ENCODE peak calls at places on chromosomes 5 and 9, in nine cellular contexts. F, H, L, P, J, O, U, M and E are unnamed samples.

GRCh38 chr9:115461284-115461683 is 343.3 kb upstream of the TNC start:
- DNase-seq in O (no peak), L (no peak), M (no peak), F (no peak), U (no peak), J (no peak), H (no peak), P (no peak), E (no peak)

GRCh38 chr9:131100445-131100844 is 4.1 kb downstream of the AIF1L start:
- DNase-seq in M (peak), O (no peak), J (no peak), P (peak), U (no peak), F (no peak), H (no peak), L (no peak), E (no peak)

GRCh38 chr9:33517373-33517772 is 6.7 kb upstream of the ANKRD18B start:
- DNase-seq in M (peak), O (peak), L (peak), U (no peak), F (no peak), J (peak), H (peak), P (peak), E (peak)

GRCh38 chr9:78032599-78033457 is 1.2 kb upstream of the GNAQ start:
- DNase-seq in J (no peak), L (no peak), F (no peak), U (no peak), O (no peak), M (no peak), P (no peak), H (no peak), E (peak)

GRCh38 chr5:96259211-96259772 is 173.8 kb downstream of the PCSK1 start:
- DNase-seq in P (peak), L (no peak), H (no peak), U (no peak), O (peak), F (no peak), M (peak), J (no peak), E (peak)

GRCh38 chr5:160475864-160476438 is 54.3 kb downstream of the PTTG1 start:
- DNase-seq in J (no peak), F (no peak), O (no peak), H (no peak), L (no peak), U (no peak), M (no peak), P (no peak), E (no peak)

GRCh38 chr9:15144567-15145174 is 162.3 kb downstream of the TTC39B start:
- DNase-seq in O (no peak), L (no peak), M (no peak), J (no peak), U (no peak), H (no peak), F (no peak), P (peak), E (peak)

GRCh38 chr5:157574456-157575095 is 999 bp downstream of the ADAM19 start:
- DNase-seq in J (no peak), F (no peak), L (no peak), O (no peak), P (no peak), M (peak), U (no peak), H (peak), E (no peak)

GRCh38 chr5:43514471-43514815 is 505 bp downstream of the C5orf34 start:
- DNase-seq in M (peak), J (no peak), L (no peak), F (no peak), H (no peak), P (peak), U (no peak), O (no peak), E (peak)

GRCh38 chr9:121322037-121322736 is 47.9 kb downstream of the STOM start:
- DNase-seq in F (no peak), U (no peak), H (no peak), M (peak), J (no peak), P (peak), L (no peak), O (peak), E (peak)

GRCh38 chr5:65765582-65765981 is 43.6 kb downstream of the NLN start:
- DNase-seq in F (no peak), L (no peak), J (no peak), H (no peak), P (no peak), M (no peak), O (no peak), U (no peak), E (no peak)

GRCh38 chr5:151047814-151048425 is 27.5 kb downstream of the GPX3 start:
- DNase-seq in O (peak), L (peak), U (no peak), J (no peak), P (peak), F (no peak), H (peak), M (no peak), E (peak)

GRCh38 chr5:144531191-144531590 is 360.5 kb downstream of the KCTD16 start:
- DNase-seq in H (no peak), O (no peak), M (no peak), U (no peak), F (no peak), J (no peak), L (no peak), P (no peak), E (no peak)

GRCh38 chr5:93572773-93573626 is 8.0 kb downstream of the NR2F1-AS1 start:
- DNase-seq in H (no peak), O (no peak), L (no peak), P (peak), U (no peak), J (no peak), F (no peak), M (peak), E (no peak)

GRCh38 chr9:114177423-114178064 is 22.2 kb downstream of the COL27A1 start:
- DNase-seq in M (peak), U (no peak), H (no peak), L (no peak), J (no peak), F (no peak), O (no peak), P (peak), E (peak)

GRCh38 chr5:170903075-170903474 is 41.3 kb downstream of the RANBP17 start:
- DNase-seq in H (no peak), M (no peak), P (no peak), L (no peak), U (no peak), O (no peak), F (no peak), J (no peak), E (no peak)

GRCh38 chr9:28073278-28073677 is 500.0 kb upstream of the C9orf72 start:
- DNase-seq in J (peak), O (peak), L (peak), H (no peak), P (peak), M (peak), F (no peak), U (no peak), E (peak)

GRCh38 chr5:57839447-57839846 is 356.8 kb upstream of the ACTBL2 start:
- DNase-seq in O (no peak), M (no peak), U (no peak), L (no peak), H (no peak), F (no peak), P (no peak), J (no peak), E (no peak)

GRCh38 chr9:111965566-111966019 is 69.0 kb downstream of the UGCG start:
- DNase-seq in F (no peak), M (peak), O (peak), P (peak), H (peak), J (peak), U (no peak), L (peak), E (peak)

GRCh38 chr5:141623621-141624020 is 4.8 kb upstream of the DIAPH1 start:
- DNase-seq in P (no peak), U (no peak), M (no peak), O (no peak), H (no peak), F (no peak), J (no peak), L (no peak), E (no peak)

GRCh38 chr5:138832218-138832617 is 42.9 kb downstream of the LRRTM2 start:
- DNase-seq in P (peak), H (no peak), L (no peak), O (no peak), F (no peak), M (no peak), J (no peak), U (no peak), E (no peak)

GRCh38 chr9:93036887-93037475 is 21.5 kb upstream of the SUSD3 start:
- DNase-seq in L (no peak), F (no peak), U (no peak), P (no peak), J (no peak), M (no peak), H (no peak), O (no peak), E (no peak)

GRCh38 chr5:4879693-4880303 is 260.3 kb upstream of the ADAMTS16 start:
- DNase-seq in H (peak), U (peak), O (peak), P (peak), J (peak), M (peak), F (peak), L (peak), E (peak)

GRCh38 chr5:93342563-93343061 is 238.4 kb downstream of the NR2F1-AS1 start:
- DNase-seq in J (no peak), M (no peak), O (no peak), U (no peak), F (no peak), P (no peak), H (peak), L (no peak), E (no peak)

GRCh38 chr5:63262191-63262981 is 683.8 kb downstream of the LRRC70 start:
- DNase-seq in U (no peak), M (peak), O (peak), L (no peak), F (no peak), J (no peak), P (peak), H (no peak), E (peak)

GRCh38 chr5:8912106-8912505 is 633.8 kb downstream of the SEMA5A start:
- DNase-seq in U (no peak), L (no peak), M (no peak), J (no peak), F (no peak), O (no peak), P (no peak), H (no peak), E (no peak)

GRCh38 chr9:126722922-126723806 is 81.7 kb upstream of the ZBTB43 start:
- DNase-seq in M (no peak), L (no peak), P (peak), J (peak), F (peak), H (peak), O (no peak), U (peak), E (no peak)

GRCh38 chr9:35669331-35670145 is 4.2 kb upstream of the CA9 start:
- DNase-seq in H (no peak), F (no peak), P (no peak), J (peak), L (peak), M (no peak), U (no peak), O (peak), E (peak)

GRCh38 chr5:51389582-51390463 is 6.6 kb downstream of the ISL1 start:
- DNase-seq in L (no peak), F (no peak), H (no peak), P (no peak), M (no peak), O (no peak), U (no peak), J (no peak), E (no peak)

GRCh38 chr9:131739192-131739961 is 499 bp downstream of the RAPGEF1 start:
- DNase-seq in O (no peak), M (peak), J (peak), U (peak), F (no peak), L (peak), H (peak), P (peak), E (peak)

GRCh38 chr9:83355024-83355444 is 183.2 kb downstream of the FRMD3 start:
- DNase-seq in J (no peak), H (no peak), M (peak), F (no peak), U (peak), L (no peak), O (no peak), P (peak), E (peak)

GRCh38 chr9:36928670-36929349 is 105.3 kb downstream of the PAX5 start:
- DNase-seq in P (peak), F (no peak), J (no peak), U (no peak), L (no peak), H (peak), M (peak), O (peak), E (peak)

GRCh38 chr5:148923023-148923422 is 96.6 kb downstream of the ADRB2 start:
- DNase-seq in U (no peak), P (no peak), J (no peak), L (no peak), M (no peak), H (no peak), O (no peak), F (no peak), E (no peak)

GRCh38 chr9:127567119-127567897 is 44.8 kb upstream of the STXBP1 start:
- DNase-seq in J (peak), L (peak), F (peak), U (peak), P (peak), O (peak), H (no peak), M (peak), E (peak)

GRCh38 chr5:128353416-128354107 is 184.5 kb downstream of the FBN2 start:
- DNase-seq in F (no peak), P (no peak), J (no peak), O (no peak), H (no peak), L (no peak), U (no peak), M (no peak), E (no peak)

GRCh38 chr9:92877531-92878430 is at the start of gene ZNF484:
- DNase-seq in F (peak), H (peak), L (peak), O (peak), P (peak), M (peak), J (peak), U (peak), E (peak)

GRCh38 chr9:95516736-95517558 is at the start of gene PTCH1:
- DNase-seq in F (peak), P (peak), O (peak), J (peak), M (peak), L (peak), H (peak), U (peak), E (peak)

GRCh38 chr9:14245901-14246525 is 67.9 kb downstream of the NFIB start:
- DNase-seq in P (peak), F (no peak), L (no peak), O (no peak), J (no peak), H (no peak), U (no peak), M (peak), E (no peak)

GRCh38 chr9:80285325-80285724 is 713.6 kb downstream of the TLE4 start:
- DNase-seq in H (no peak), O (no peak), L (no peak), M (peak), F (no peak), J (no peak), U (no peak), P (peak), E (peak)
- TF ChIP-seq CTCF in H (no peak), O (peak), L (no peak), M (peak), F (no peak), J (no peak), U (peak), P (peak), E (no peak)

DNA sequence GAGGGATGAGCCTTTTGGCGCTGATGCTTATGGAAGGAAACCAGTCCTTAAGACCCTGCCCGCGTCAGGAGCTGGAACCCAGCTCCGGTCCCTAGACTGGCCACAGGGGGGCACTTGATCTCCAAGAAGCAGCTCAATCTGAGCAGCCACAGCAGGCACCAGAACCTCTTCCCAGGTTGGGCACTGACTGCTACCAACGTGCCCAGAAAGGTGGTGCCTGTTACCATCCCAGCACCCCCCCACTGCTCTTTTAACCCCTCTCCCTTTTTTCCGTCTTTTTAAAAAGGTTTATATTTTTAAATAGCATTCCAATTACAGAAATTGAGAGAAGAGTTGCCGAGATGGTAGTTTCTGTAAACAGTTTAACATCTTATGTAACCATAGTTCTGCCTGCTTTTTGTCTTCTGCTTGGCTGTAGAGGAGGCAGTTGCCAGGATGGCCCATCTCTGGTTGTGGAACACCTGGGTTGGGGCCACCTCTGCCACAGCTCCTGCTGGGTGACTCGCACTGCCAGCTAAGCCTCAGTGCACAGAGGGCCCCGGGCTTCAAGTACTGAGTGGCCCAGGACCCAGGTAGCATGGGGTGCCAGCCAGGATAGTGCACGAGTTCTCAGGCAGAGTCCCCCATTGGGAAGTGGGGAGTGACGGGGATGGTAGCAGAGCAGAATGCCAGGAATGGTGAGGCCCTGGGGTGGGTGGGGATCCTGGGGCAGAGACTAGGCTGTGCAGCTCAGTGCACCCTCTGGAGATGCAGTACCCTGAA is 62.8 kb downstream of the PFDN1 start:
- DNase-seq in O (peak), L (peak), P (peak), M (peak), F (no peak), J (peak), U (peak), H (peak), E (peak)
- TF ChIP-seq CTCF in O (peak), L (peak), P (peak), M (peak), F (peak), J (peak), U (peak), H (peak), E (peak)

DNA sequence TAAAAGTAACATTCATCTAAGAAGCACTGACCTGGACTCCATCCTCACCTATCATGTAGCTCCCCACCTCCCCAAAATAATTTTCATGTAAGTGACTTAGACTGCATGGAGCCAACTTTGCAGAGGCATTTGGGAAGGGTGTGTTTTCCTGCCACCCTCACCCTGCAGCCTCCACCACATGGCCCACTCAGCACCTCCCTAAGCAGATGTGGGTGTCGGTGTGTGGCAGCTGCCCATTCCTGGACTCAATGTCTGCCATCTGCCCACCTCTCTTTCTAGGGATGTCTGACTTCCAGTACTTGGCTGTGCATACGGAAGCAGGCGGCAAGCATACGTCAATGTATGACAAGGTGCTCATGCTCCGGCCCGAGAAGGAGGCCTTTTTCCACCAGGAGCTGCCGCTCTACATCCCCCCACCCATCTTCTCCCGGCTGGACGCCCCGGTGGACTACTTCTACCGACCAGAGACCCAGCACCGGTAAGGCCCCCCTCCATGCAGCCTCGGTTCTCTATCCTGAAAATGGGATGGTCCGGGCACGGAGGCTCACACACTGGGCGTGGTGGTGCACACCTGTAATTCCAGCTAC is 12.7 kb downstream of the GTF3C5 start:
- DNase-seq in U (no peak), M (no peak), L (no peak), H (peak), P (no peak), F (no peak), O (no peak), J (no peak), E (no peak)
- TF ChIP-seq CTCF in U (no peak), M (no peak), L (no peak), H (no peak), P (no peak), F (no peak), O (no peak), J (no peak), E (no peak)

GRCh38 chr5:112687306-112687705 is 50.4 kb upstream of the APC start:
- DNase-seq in J (no peak), H (no peak), O (no peak), F (no peak), M (no peak), P (no peak), L (no peak), U (no peak), E (no peak)
- TF ChIP-seq CTCF in J (no peak), H (no peak), O (no peak), F (no peak), M (no peak), P (no peak), L (no peak), U (no peak), E (no peak)

GRCh38 chr5:11619339-11620028 is 284.8 kb downstream of the CTNND2 start:
- DNase-seq in L (peak), M (no peak), P (no peak), J (no peak), O (peak), F (peak), U (no peak), H (no peak), E (peak)
- TF ChIP-seq CTCF in L (no peak), M (no peak), P (no peak), J (peak), O (no peak), F (no peak), U (peak), H (no peak), E (peak)

DNA sequence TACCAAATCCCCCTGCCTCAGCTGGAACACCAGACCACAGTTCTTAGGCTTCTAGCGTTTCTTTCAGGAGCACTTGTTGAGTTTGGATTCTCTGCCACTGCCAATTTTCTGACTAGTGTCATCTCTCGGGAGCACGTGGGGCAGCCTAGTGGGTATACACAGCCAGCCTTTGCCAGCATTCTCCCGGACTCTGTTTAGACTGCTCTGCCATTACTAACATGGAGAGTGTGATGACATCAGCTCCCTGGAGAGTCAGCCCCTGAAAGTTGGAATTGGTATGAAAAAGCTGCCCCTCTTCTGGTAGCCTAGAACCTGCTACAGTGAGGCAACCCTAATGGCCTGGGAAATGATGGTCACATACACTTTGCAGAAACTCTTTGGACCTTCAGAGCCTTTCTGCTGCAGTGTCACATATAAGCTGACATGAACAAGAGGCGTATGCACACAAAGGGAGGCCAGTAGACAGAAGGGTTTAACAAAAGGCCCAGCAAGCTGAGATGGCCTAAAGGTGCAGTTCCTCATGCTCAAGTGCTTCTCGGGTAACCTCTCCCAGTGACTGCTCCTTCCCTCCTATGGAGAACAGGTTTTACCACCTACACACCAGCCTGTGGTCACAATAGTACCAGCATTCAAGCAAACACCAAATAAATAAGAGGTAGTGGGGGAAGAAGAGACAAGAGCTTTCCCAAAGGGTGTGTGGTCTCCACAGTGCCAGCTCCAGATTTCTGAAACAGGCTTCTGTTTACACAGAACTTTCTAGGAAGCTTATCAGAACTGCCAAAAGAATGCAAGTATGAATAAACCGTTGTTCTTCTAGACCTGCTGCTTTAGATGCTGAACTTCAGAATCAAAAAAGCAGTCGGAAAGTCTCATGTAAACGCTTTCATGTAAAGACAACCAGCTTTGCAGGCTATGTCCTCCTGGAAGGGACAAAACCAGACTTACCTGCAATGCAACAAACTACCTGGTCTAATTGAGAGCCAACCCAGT is 16.5 kb downstream of the SPACA9 start:
- DNase-seq in H (no peak), P (no peak), O (no peak), J (no peak), U (no peak), M (no peak), F (no peak), L (no peak), E (no peak)
- TF ChIP-seq CTCF in H (no peak), P (no peak), O (no peak), J (no peak), U (no peak), M (no peak), F (no peak), L (no peak), E (no peak)